ENCODE peak calls at places on chromosome 1, in eight cellular contexts. I is MM.1S, S is PC-3, H is SK-N-SH, W is OCI-LY7, J is HCT116, E is GM23248, U is neural progenitor cell. Q is an unnamed sample.

GRCh38 chr1:93331412-93331811 is 14.3 kb upstream of the DR1 start:
- DNase-seq in H (no peak), S (peak), E (peak), W (no peak), I (no peak), U (no peak), J (no peak), Q (no peak)

GRCh38 chr1:176949033-176949662 is 215.4 kb downstream of the ASTN1 start:
- DNase-seq in J (peak), H (peak), I (peak), W (peak), U (peak), E (peak), S (peak), Q (peak)

GRCh38 chr1:9410737-9411297 is 118.1 kb downstream of the SPSB1 start:
- DNase-seq in H (peak), I (peak), E (peak), J (peak), S (no peak), W (peak), U (peak), Q (peak)

GRCh38 chr1:167227934-167228378 is 7.3 kb downstream of the POU2F1 start:
- DNase-seq in J (no peak), E (peak), S (peak), U (peak), H (no peak), I (no peak), W (no peak), Q (peak)

GRCh38 chr1:179953974-179954493 is 576 bp upstream of the CEP350 start:
- DNase-seq in E (peak), J (no peak), U (peak), S (no peak), W (peak), I (peak), H (peak), Q (peak)

GRCh38 chr1:84968865-84969264 is 28.0 kb downstream of the MCOLN2 start:
- DNase-seq in U (no peak), I (no peak), W (no peak), E (no peak), S (no peak), J (no peak), H (no peak), Q (no peak)

GRCh38 chr1:26280333-26281042 is 602 bp downstream of the SH3BGRL3 start:
- DNase-seq in H (no peak), I (no peak), U (no peak), J (no peak), E (peak), W (no peak), S (peak), Q (peak)

GRCh38 chr1:157034137-157034800 is 11.3 kb downstream of the ARHGEF11 start:
- DNase-seq in H (no peak), J (no peak), S (no peak), W (no peak), I (no peak), E (peak), U (peak), Q (no peak)

GRCh38 chr1:65948609-65949229 is 156.0 kb downstream of the PDE4B start:
- DNase-seq in E (peak), J (peak), W (no peak), H (no peak), S (peak), U (no peak), I (no peak), Q (no peak)

GRCh38 chr1:18856435-18856834 is 3.0 kb downstream of the TAS1R2 start:
- DNase-seq in U (no peak), E (no peak), H (no peak), J (no peak), I (no peak), W (no peak), S (no peak), Q (no peak)

GRCh38 chr1:114458208-114458777 is 52.7 kb downstream of the TRIM33 start:
- DNase-seq in U (no peak), I (no peak), E (peak), W (no peak), S (peak), J (no peak), H (no peak), Q (no peak)

GRCh38 chr1:204077979-204078696 is 5.2 kb downstream of the SOX13 start:
- DNase-seq in W (no peak), S (no peak), H (no peak), E (no peak), J (no peak), U (peak), I (no peak), Q (peak)

GRCh38 chr1:175839678-175840669 is 96.6 kb upstream of the TNR start:
- DNase-seq in H (peak), U (no peak), I (no peak), J (no peak), S (peak), E (no peak), W (no peak), Q (no peak)

GRCh38 chr1:177311111-177311510 is 140.4 kb downstream of the BRINP2 start:
- DNase-seq in I (no peak), S (no peak), U (peak), W (no peak), H (no peak), J (no peak), E (no peak), Q (no peak)

GRCh38 chr1:25804244-25804963 is 4.4 kb downstream of the SELENON start:
- DNase-seq in W (no peak), J (no peak), H (no peak), I (no peak), E (peak), U (peak), S (no peak), Q (no peak)

GRCh38 chr1:66284746-66285145 is 249.2 kb upstream of the SGIP1 start:
- DNase-seq in U (no peak), H (no peak), S (no peak), J (no peak), E (no peak), I (no peak), W (no peak), Q (no peak)

GRCh38 chr1:44714944-44715571 is 15.9 kb downstream of the RNU5D-1 start:
- DNase-seq in U (peak), S (peak), H (peak), I (peak), J (no peak), W (peak), E (peak), Q (peak)

GRCh38 chr1:50023292-50024159 is at the start of gene AGBL4:
- DNase-seq in J (no peak), S (peak), I (no peak), U (no peak), H (peak), E (peak), W (no peak), Q (peak)

GRCh38 chr1:212158912-212159796 is 123.6 kb downstream of the DTL start:
- DNase-seq in W (no peak), I (peak), U (no peak), S (no peak), E (no peak), J (no peak), H (no peak), Q (no peak)

GRCh38 chr1:228497817-228498216 is 10.6 kb downstream of the RNF187 start:
- DNase-seq in S (no peak), J (no peak), I (no peak), H (no peak), E (no peak), U (no peak), W (no peak), Q (no peak)

GRCh38 chr1:168509875-168510594 is 33.8 kb downstream of the XCL2 start:
- DNase-seq in U (no peak), W (no peak), E (no peak), H (no peak), J (no peak), S (no peak), I (peak), Q (no peak)

GRCh38 chr1:10856253-10856683 is 59.8 kb upstream of the CASZ1 start:
- DNase-seq in W (no peak), I (no peak), J (no peak), E (no peak), U (no peak), S (no peak), H (no peak), Q (no peak)

DNA sequence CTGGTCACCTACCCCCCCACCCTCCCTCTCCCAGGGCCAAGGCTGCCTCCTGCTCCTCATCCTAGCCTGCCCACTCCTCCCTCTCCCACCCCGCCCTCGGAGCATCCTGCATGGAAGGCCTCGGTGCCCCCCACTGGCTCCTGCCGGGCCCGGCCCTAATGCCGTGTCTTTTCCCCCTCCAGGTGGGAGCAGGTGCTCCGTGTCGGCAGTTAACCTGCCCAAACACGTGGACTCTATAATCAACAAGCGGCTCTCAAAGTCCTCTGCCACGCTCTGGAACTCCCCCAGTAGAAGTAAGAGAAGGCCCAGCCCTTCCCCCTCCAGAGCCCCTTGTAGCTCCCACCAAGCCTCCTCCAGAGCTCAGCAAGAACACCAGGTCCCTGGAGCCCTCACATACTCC is 18.8 kb downstream of the MAP7D1 start:
- DNase-seq in I (no peak), J (no peak), H (no peak), S (no peak), W (no peak), U (no peak), E (no peak), Q (no peak)
- H3K27ac ChIP-seq in I (peak), J (no peak), H (no peak), S (no peak), W (peak), U (no peak), E (peak), Q (no peak)

GRCh38 chr1:14952626-14953314 is 200.8 kb upstream of the TMEM51 start:
- DNase-seq in E (peak), I (no peak), S (no peak), H (no peak), U (no peak), J (no peak), W (no peak), Q (no peak)
- TF ChIP-seq EZH2phosphoT487 in E (no peak), I (no peak), S (no peak), H (no peak), U (no peak), J (no peak), W (no peak), Q (no peak)

GRCh38 chr1:112505400-112505785 is 3.4 kb upstream of the WNT2B start:
- DNase-seq in S (no peak), I (no peak), J (no peak), U (no peak), E (no peak), H (no peak), W (no peak), Q (no peak)

GRCh38 chr1:112504666-112505399 is 3.9 kb upstream of the WNT2B start:
- DNase-seq in J (no peak), I (no peak), U (no peak), W (peak), S (no peak), E (no peak), H (no peak), Q (peak)

GRCh38 chr1:112502827-112503226 is 5.9 kb upstream of the WNT2B start:
- DNase-seq in W (no peak), H (peak), S (no peak), E (peak), I (no peak), U (peak), J (no peak), Q (no peak)

GRCh38 chr1:112505878-112506277 is 2.9 kb upstream of the WNT2B start:
- DNase-seq in J (no peak), I (no peak), H (no peak), U (no peak), W (peak), S (no peak), E (no peak), Q (no peak)

GRCh38 chr1:112504002-112504401 is 4.8 kb upstream of the WNT2B start:
- DNase-seq in H (no peak), J (no peak), I (no peak), E (no peak), W (no peak), U (no peak), S (no peak), Q (no peak)
- H3K27ac ChIP-seq in H (no peak), J (no peak), I (no peak), E (no peak), W (no peak), U (no peak), S (no peak), Q (no peak)

GRCh38 chr1:100313382-100313781 is 38.9 kb upstream of the CDC14A start:
- DNase-seq in S (peak), E (no peak), H (no peak), U (no peak), W (no peak), I (no peak), J (peak), Q (no peak)
- TF ChIP-seq EZH2phosphoT487 in S (no peak), E (no peak), H (no peak), U (no peak), W (no peak), I (no peak), J (no peak), Q (no peak)

DNA sequence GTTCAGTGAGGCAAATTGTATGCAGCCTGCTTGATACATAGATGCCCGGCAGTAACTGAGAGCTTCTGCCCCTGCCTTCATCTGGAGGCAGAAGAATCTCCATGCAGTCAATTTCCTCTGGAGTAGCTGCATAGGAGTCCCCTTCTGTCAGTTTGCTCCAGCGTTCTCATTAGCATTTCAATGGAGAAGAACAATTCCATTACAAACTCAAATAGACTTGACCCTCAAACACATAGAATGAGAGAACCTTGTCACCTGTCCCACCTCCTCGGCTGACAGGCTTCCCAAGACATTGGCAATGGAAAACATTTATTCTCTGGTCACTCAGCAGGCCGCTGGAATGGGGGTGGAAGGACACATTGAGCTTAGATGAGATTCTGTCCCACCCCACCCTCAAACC is 45.6 kb upstream of the TMEM51 start:
- DNase-seq in E (no peak), H (no peak), S (no peak), J (no peak), U (no peak), I (no peak), W (no peak), Q (peak)
- H3K27ac ChIP-seq in E (no peak), H (no peak), S (no peak), J (no peak), U (no peak), I (no peak), W (no peak), Q (no peak)

DNA sequence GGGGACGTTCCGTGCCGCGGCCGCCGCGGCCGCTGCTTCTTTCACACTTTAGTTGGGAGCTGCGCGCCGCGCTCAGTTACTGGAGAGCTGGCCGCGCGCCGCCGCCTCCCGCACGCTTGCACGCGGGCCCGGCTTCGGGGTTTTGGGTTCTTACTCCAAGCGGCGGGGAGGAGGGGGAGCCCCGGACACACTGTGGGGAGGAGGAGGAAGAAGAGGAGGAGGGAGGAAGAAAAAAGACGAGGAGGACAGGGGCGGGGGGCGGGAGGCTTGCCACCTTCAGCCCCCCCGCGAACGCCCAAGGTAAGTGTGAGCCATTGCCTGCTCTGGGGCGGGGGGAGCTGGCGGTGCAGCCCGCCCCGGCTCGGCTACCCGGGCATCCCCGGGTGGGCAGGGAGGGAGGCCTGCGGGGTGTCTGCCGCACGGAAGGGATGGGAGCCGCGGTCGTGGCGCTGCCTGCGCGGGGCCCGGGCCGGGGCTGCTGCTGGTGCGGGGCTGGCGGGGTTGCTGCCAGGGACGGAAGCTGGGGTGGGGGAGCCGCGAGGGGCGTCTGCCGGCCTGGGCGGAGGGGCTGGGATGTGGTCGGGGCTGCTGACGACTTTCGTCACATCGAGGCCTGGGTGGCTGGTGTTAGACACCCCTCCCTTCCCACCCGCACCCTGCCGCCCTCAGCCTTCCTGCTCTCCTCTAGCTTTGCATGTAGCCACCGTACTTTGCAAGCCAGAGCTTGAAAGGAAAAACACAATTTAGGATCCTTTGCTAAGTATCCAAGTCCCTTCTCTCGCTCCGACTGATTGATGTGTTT is 441 bp downstream of the C1orf21 start:
- DNase-seq in E (peak), S (peak), W (no peak), I (peak), U (peak), H (peak), J (no peak), Q (peak)
- TF ChIP-seq EZH2phosphoT487 in E (no peak), S (no peak), W (no peak), I (no peak), U (no peak), H (no peak), J (no peak), Q (no peak)

DNA sequence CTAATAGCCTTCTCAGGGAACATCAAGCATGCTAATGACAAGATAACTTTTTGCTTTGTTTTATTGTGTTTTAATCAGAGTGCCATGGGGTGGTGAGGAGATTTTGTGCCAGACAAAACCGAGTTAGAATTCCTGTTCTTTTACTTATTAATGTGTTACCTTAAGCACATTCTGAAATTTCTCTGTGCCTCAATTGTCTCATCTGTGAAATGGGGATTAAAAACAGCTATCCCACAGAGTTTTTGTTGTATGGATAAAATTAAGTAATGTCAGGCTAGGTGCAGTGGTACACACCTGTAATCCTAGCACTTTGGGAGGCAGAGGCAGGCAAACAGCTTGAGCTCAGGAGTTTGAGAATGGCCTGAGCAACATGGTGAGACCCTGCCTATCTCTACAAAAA is 138.0 kb downstream of the PROX1 start:
- DNase-seq in U (no peak), H (no peak), J (no peak), E (no peak), W (no peak), S (no peak), I (no peak), Q (no peak)
- H3K27ac ChIP-seq in U (no peak), H (no peak), J (no peak), E (no peak), W (no peak), S (no peak), I (no peak), Q (no peak)

GRCh38 chr1:53325326-53326087 is 2.4 kb downstream of the LRP8 start:
- DNase-seq in E (no peak), W (no peak), I (peak), U (no peak), H (no peak), S (no peak), J (no peak), Q (no peak)

GRCh38 chr1:53328009-53328489 is at the start of gene LRP8:
- DNase-seq in E (peak), J (peak), U (peak), I (peak), W (peak), H (peak), S (peak), Q (peak)

GRCh38 chr1:53326088-53326597 is 1.7 kb downstream of the LRP8 start:
- DNase-seq in S (peak), J (peak), H (peak), E (peak), U (peak), W (peak), I (peak), Q (peak)

GRCh38 chr1:53327183-53327941 is 508 bp downstream of the LRP8 start:
- DNase-seq in H (peak), E (peak), I (peak), U (peak), J (no peak), S (peak), W (peak), Q (peak)

GRCh38 chr1:53326598-53327182 is 1.2 kb downstream of the LRP8 start:
- DNase-seq in U (peak), E (peak), J (no peak), S (peak), W (peak), H (peak), I (peak), Q (peak)
- TF ChIP-seq EZH2phosphoT487 in U (no peak), E (no peak), J (no peak), S (no peak), W (no peak), H (no peak), I (no peak), Q (no peak)

DNA sequence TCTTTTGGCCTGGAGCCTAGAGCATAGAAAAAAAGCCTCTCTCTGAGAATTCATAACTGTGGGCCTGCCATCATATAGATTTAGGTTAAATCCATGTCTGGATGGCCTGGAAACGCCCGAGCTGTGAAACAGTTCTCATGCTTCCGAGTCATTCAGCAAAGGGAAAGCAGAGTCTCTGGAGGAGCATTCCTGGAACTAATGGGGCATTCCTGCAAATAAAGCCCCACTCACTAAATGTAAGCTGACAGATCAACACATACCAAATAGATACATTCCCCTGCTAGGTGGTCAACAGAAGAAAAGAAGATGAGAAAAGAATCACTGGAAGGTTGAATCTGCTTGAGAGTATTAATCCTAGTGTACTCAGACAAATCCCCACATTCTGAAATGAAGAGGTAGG is 75.9 kb upstream of the GNG4 start:
- DNase-seq in I (no peak), W (no peak), J (no peak), U (peak), S (no peak), H (no peak), E (peak), Q (peak)
- H3K27ac ChIP-seq in I (no peak), W (no peak), J (no peak), U (no peak), S (no peak), H (peak), E (peak), Q (peak)